ENCODE peak calls at places on chromosomes 16 and 17, in seven cellular contexts. I is GM23248, E is psoas muscle, Z is adrenal gland, A is osteoblast, J is MM.1S, U is SJSA1. S is an unnamed sample.

GRCh38 chr17:50218071-50218759 is 16.8 kb upstream of the COL1A1 start:
- DNase-seq in Z (no peak), A (peak; percentile 30), I (peak; percentile 61), U (no peak), J (no peak), E (no peak), S (no peak)

GRCh38 chr16:23678430-23679273 is at the start of gene PLK1:
- DNase-seq in A (peak; percentile 98), J (peak; percentile 94), E (peak; percentile 77), U (peak; percentile 88), I (peak; percentile 97), Z (peak; percentile 75), S (peak; percentile 66)

GRCh38 chr16:53744449-53744848 is 40.5 kb downstream of the FTO start:
- DNase-seq in Z (no peak), A (no peak), J (no peak), I (no peak), E (no peak), U (no peak), S (peak; percentile 53)

GRCh38 chr17:73458191-73458590 is 146.4 kb upstream of the CDC42EP4 start:
- DNase-seq in A (peak; percentile 34), Z (no peak), J (no peak), I (no peak), U (no peak), E (no peak), S (no peak)

GRCh38 chr17:3846739-3847670 is 959 bp upstream of the NCBP3 start:
- DNase-seq in J (no peak), U (no peak), A (peak; percentile 44), E (no peak), I (no peak), Z (no peak), S (no peak)

GRCh38 chr16:85552980-85553435 is 60.1 kb upstream of the GSE1 start:
- DNase-seq in J (no peak), E (no peak), I (no peak), Z (no peak), U (no peak), A (no peak), S (no peak)

GRCh38 chr16:84449156-84450140 is 55.0 kb downstream of the MEAK7 start:
- DNase-seq in J (no peak), I (no peak), A (no peak), U (no peak), E (no peak), Z (no peak), S (no peak)

GRCh38 chr16:67207116-67207856 is 8.4 kb downstream of the ELMO3 start:
- DNase-seq in U (no peak), Z (no peak), A (no peak), I (no peak), J (no peak), E (no peak), S (no peak)

GRCh38 chr16:85659805-85660511 is 28.8 kb downstream of the GINS2 start:
- DNase-seq in A (peak; percentile 100), U (peak; percentile 74), Z (peak; percentile 89), I (peak; percentile 62), E (peak; percentile 73), J (peak; percentile 13), S (peak; percentile 49)

GRCh38 chr16:83520596-83520995 is 287.2 kb upstream of the HSBP1 start:
- DNase-seq in J (no peak), U (no peak), Z (no peak), I (no peak), E (no peak), A (no peak), S (no peak)

GRCh38 chr17:35786941-35787432 is 8.5 kb downstream of the MMP28 start:
- DNase-seq in J (no peak), Z (no peak), A (peak; percentile 64), E (no peak), I (peak; percentile 35), U (no peak), S (no peak)

GRCh38 chr16:81796585-81797346 is 17.7 kb downstream of the PLCG2 start:
- DNase-seq in J (no peak), I (peak; percentile 7), A (no peak), E (no peak), U (no peak), Z (no peak), S (no peak)

GRCh38 chr17:82365586-82366295 is 5.8 kb upstream of the UTS2R start:
- DNase-seq in E (no peak), A (peak; percentile 60), I (no peak), U (no peak), Z (no peak), J (no peak), S (no peak)

GRCh38 chr17:13538841-13539411 is 62.8 kb downstream of the HS3ST3A1 start:
- DNase-seq in E (no peak), Z (no peak), U (no peak), A (no peak), I (no peak), J (no peak), S (no peak)

GRCh38 chr16:13873835-13874438 is 46.0 kb upstream of the ERCC4 start:
- DNase-seq in U (no peak), J (no peak), E (no peak), I (peak; percentile 21), A (no peak), Z (no peak), S (no peak)

GRCh38 chr17:61150686-61151299 is 248.8 kb upstream of the TBX2 start:
- DNase-seq in Z (no peak), U (no peak), E (no peak), J (no peak), I (no peak), A (no peak), S (no peak)

GRCh38 chr16:31191697-31192428 is 10.7 kb downstream of the PYCARD start:
- DNase-seq in A (no peak), I (no peak), Z (no peak), U (no peak), E (no peak), J (no peak), S (no peak)

GRCh38 chr16:31192856-31193642 is 9.5 kb downstream of the PYCARD start:
- DNase-seq in E (no peak), A (no peak), Z (no peak), I (no peak), U (no peak), J (no peak), S (no peak)

GRCh38 chr16:31196324-31197088 is 6.1 kb downstream of the PYCARD start:
- DNase-seq in E (no peak), U (no peak), Z (no peak), I (no peak), J (no peak), A (no peak), S (no peak)

GRCh38 chr16:31194898-31195297 is 7.7 kb downstream of the PYCARD start:
- DNase-seq in J (no peak), U (no peak), Z (no peak), E (no peak), I (no peak), A (no peak), S (no peak)

DNA sequence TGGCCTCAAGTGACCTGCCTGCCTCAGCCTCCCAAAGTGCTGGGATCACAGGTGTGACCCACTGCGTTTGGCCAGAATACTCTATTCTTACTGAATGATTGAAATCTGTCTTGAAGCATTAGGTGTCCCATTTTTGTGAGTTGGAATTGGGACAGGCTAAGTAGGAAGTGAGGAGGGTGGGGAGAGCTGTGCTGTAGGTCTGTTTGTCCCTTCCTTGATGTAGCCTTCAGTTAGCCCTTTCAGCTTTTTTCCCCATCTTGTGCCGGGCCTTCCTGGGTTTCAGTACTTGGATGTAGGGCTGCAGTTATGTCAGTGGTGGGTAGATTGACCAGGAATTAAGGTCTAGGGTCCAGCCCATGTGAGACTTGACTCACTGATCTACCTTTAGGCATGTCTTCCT is 8.7 kb downstream of the PYCARD start:
- DNase-seq in E (no peak), A (no peak), U (no peak), J (no peak), Z (no peak), I (no peak), S (no peak)
- H3K36me3 ChIP-seq in E (peaks cover 29% of the 10 kb centered on the region), A (peaks cover 89% of the 10 kb centered on the region), U (peaks cover 95% of the 10 kb centered on the region), J (peaks cover 29% of the 10 kb centered on the region), Z (peaks cover 82% of the 10 kb centered on the region), I (peaks cover 84% of the 10 kb centered on the region), S (peaks cover 85% of the 10 kb centered on the region)

GRCh38 chr16:78607022-78607421 is 507.6 kb downstream of the WWOX start:
- DNase-seq in A (no peak), E (no peak), Z (no peak), J (no peak), I (no peak), U (no peak), S (no peak)
- H3K4me3 ChIP-seq in A (no peak overlapping the region), E (no peak overlapping the region), Z (no peak overlapping the region), J (no peak overlapping the region), I (no peak overlapping the region), U (no peak overlapping the region), S (no peak overlapping the region)

GRCh38 chr16:55682086-55682485 is 26.3 kb downstream of the SLC6A2 start:
- DNase-seq in I (no peak), J (no peak), Z (no peak), E (no peak), A (no peak), U (no peak), S (no peak)

GRCh38 chr16:55686671-55687070 is 30.9 kb downstream of the SLC6A2 start:
- DNase-seq in E (no peak), J (no peak), U (no peak), I (no peak), A (no peak), Z (no peak), S (no peak)

GRCh38 chr16:55691771-55692170 is 36.0 kb downstream of the SLC6A2 start:
- DNase-seq in U (no peak), E (no peak), I (no peak), A (no peak), Z (no peak), J (no peak), S (no peak)

DNA sequence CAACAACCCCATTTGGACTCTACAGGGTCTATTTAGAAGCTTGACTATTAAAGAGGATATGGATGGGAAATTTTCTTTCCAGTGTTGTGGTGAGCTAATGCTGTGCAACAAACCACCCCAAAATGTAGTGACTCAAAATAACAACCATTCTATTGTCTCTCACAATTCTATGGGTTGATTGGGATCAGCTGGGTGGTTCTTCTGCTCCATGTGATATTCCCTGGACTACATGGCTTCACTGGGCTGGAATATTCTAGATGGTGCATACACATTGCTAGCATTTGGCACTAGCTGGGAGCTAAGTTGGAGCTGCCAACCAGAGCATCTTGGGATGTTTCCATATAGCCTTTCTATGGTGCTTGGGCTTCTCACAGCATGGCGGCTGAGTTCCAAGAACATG is 30.2 kb downstream of the SLC6A2 start:
- DNase-seq in U (no peak), Z (no peak), I (no peak), A (no peak), J (no peak), E (no peak), S (no peak)
- H3K36me3 ChIP-seq in U (no peaks in the 10 kb centered on the region), Z (no peaks in the 10 kb centered on the region), I (no peaks in the 10 kb centered on the region), A (no peaks in the 10 kb centered on the region), J (no peaks in the 10 kb centered on the region), E (no peaks in the 10 kb centered on the region), S (no peaks in the 10 kb centered on the region)

GRCh38 chr17:49210158-49211029 is at the start of the genes ABI3 and GNGT2:
- DNase-seq in U (no peak), I (no peak), A (peak; percentile 91), Z (peak; percentile 45), E (peak; percentile 43), J (no peak), S (peak; percentile 66)
- H3K4me3 ChIP-seq in U (no peak within 1 kb of the TSS), I (no peak within 1 kb of the TSS), A (peak within 1 kb of the TSS; percentile 52), Z (peak within 1 kb of the TSS; percentile 41), E (peak within 1 kb of the TSS; percentile 48), J (no peak within 1 kb of the TSS), S (peak within 1 kb of the TSS; percentile 84)

GRCh38 chr17:77427471-77427991 is 286.8 kb downstream of the SEC14L1 start:
- DNase-seq in E (peak; percentile 74), Z (peak; percentile 87), U (peak; percentile 88), J (no peak), I (peak; percentile 94), A (peak; percentile 95), S (no peak)
- H3K36me3 ChIP-seq in E (no peaks in the 10 kb centered on the region), Z (no peaks in the 10 kb centered on the region), U (peaks cover 31% of the 10 kb centered on the region), J (no peaks in the 10 kb centered on the region), I (no peaks in the 10 kb centered on the region), A (peaks cover 10% of the 10 kb centered on the region), S (no peaks in the 10 kb centered on the region)